ENCODE peak calls at places on chromosomes 4 and X, in eight cellular contexts. Z is pancreas, T is IMR-90, L is psoas muscle, Y is left lung, C is ovary, E is body of pancreas, R is right lobe of liver. S is an unnamed sample.

GRCh38 chr4:7005571-7005970 is 37.6 kb upstream of the TADA2B start:
- DNase-seq in T (no peak), C (no peak), E (no peak), L (no peak), Z (no peak), Y (no peak), R (no peak), S (no peak)

GRCh38 chr4:24164797-24165196 is 274.9 kb upstream of the PPARGC1A start:
- DNase-seq in T (no peak), Y (no peak), E (no peak), Z (no peak), C (no peak), L (no peak), R (no peak), S (no peak)

GRCh38 chr4:37573566-37573965 is 112.6 kb downstream of the RELL1 start:
- DNase-seq in C (no peak), E (no peak), R (no peak), L (no peak), T (no peak), Z (no peak), Y (no peak), S (no peak)

GRCh38 chrX:43868791-43869190 is 13.5 kb downstream of the MAOB start:
- DNase-seq in L (no peak), Y (no peak), E (no peak), Z (no peak), T (peak; percentile 0), R (no peak), C (no peak), S (no peak)

GRCh38 chr4:6019316-6020263 is 1.4 kb upstream of the C4orf50 start:
- DNase-seq in T (peak; percentile 44), R (no peak), Y (no peak), Z (no peak), L (no peak), C (no peak), E (peak; percentile 48), S (no peak)

GRCh38 chrX:132216806-132217202 is 2.4 kb downstream of the RAP2C start:
- DNase-seq in L (no peak), Y (no peak), Z (no peak), R (no peak), C (no peak), T (peak; percentile 43), E (no peak), S (no peak)

GRCh38 chrX:96002401-96002800 is 682.2 kb upstream of the DIAPH2 start:
- DNase-seq in T (peak; percentile 30), Z (no peak), C (no peak), Y (no peak), E (no peak), R (no peak), L (no peak), S (no peak)

GRCh38 chr4:174663254-174663653 is 141.0 kb upstream of the HPGD start:
- DNase-seq in Z (no peak), Y (no peak), E (no peak), T (peak; percentile 1), C (no peak), L (no peak), R (no peak), S (no peak)

GRCh38 chr4:2091990-2092652 is 33.0 kb downstream of the NAT8L start:
- DNase-seq in R (no peak), T (no peak), C (no peak), L (no peak), Y (no peak), E (no peak), Z (no peak), S (no peak)

GRCh38 chrX:65679071-65679540 is 11.7 kb downstream of the MSN start:
- DNase-seq in L (no peak), C (no peak), R (no peak), Z (no peak), T (peak; percentile 72), E (no peak), Y (no peak), S (no peak)
- H3K4me1 ChIP-seq in L (peaks cover 26% of the 10 kb centered on the region), C (peaks cover 2% of the 10 kb centered on the region), R (no peaks in the 10 kb centered on the region), Z (no peaks in the 10 kb centered on the region), T (peaks cover 12% of the 10 kb centered on the region), E (peaks cover 22% of the 10 kb centered on the region), Y (peaks cover 94% of the 10 kb centered on the region), S (no peaks in the 10 kb centered on the region)

GRCh38 chr4:143391895-143392294 is 55.2 kb downstream of the GAB1 start:
- DNase-seq in R (no peak), T (peak; percentile 89), Z (no peak), L (no peak), Y (no peak), E (no peak), C (no peak), S (no peak)

GRCh38 chr4:143391261-143391660 is 54.6 kb downstream of the GAB1 start:
- DNase-seq in C (no peak), R (no peak), Z (no peak), T (no peak), E (no peak), Y (no peak), L (no peak), S (no peak)

GRCh38 chr4:143390764-143391163 is 54.1 kb downstream of the GAB1 start:
- DNase-seq in C (no peak), T (no peak), Z (no peak), R (no peak), L (no peak), E (no peak), Y (no peak), S (no peak)

GRCh38 chr4:143395054-143395453 is 58.4 kb downstream of the GAB1 start:
- DNase-seq in Z (no peak), L (no peak), E (no peak), T (no peak), R (no peak), Y (no peak), C (no peak), S (no peak)

DNA sequence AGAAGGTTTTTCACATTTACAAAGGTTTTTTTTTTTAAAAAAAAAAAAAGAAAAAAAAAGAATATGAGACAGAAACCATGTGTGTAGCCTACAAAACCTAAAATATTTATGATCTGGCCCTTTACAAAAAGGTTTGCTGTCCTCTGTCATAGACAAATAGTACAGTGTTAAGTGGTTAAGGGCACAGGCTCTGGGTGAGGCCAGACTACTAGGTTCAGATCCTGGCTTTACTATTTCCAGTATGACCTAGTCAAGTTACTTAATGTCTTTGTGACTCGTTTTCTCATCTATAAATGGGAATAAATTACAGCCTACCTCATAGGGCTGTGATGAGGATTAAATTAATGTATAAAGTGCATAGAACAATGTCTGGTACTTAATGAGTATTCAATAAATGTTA is 56.5 kb downstream of the GAB1 start:
- DNase-seq in Y (no peak), R (no peak), L (no peak), E (no peak), T (no peak), Z (no peak), C (no peak), S (no peak)
- H3K4me1 ChIP-seq in Y (peaks cover 65% of the 10 kb centered on the region), R (no peaks in the 10 kb centered on the region), L (peaks cover 87% of the 10 kb centered on the region), E (peaks cover 26% of the 10 kb centered on the region), T (peaks cover 24% of the 10 kb centered on the region), Z (peaks cover 15% of the 10 kb centered on the region), C (peaks cover 14% of the 10 kb centered on the region), S (peaks cover 1% of the 10 kb centered on the region)

DNA sequence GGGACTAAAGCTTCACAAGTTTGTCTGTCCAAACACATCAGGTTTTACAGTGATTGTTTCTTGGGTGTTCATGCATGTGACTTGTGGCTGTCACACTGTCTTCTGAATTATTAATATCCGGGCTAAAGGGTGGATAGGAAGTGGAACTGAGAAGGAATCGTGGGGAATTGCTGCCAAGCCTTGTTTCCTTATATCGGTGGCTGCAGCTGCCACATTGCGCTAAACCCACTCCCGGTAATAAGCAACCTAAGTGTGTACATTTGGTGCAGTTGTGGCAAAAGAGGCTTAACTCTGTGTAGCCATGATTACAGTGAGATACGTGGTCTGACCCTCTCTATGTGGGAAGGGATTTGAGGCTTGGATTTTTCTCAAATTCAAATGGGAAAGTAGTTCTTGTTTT is 30.7 kb downstream of the SEPTIN11 start:
- DNase-seq in Y (no peak), R (no peak), T (no peak), E (no peak), C (no peak), Z (no peak), L (no peak), S (no peak)
- H3K4me1 ChIP-seq in Y (peaks cover 54% of the 10 kb centered on the region), R (no peaks in the 10 kb centered on the region), T (peaks cover 35% of the 10 kb centered on the region), E (peaks cover 38% of the 10 kb centered on the region), C (peaks cover 9% of the 10 kb centered on the region), Z (peaks cover 9% of the 10 kb centered on the region), L (peaks cover 29% of the 10 kb centered on the region), S (peaks cover 2% of the 10 kb centered on the region)

GRCh38 chr4:184439856-184440592 is 34.3 kb downstream of the IRF2 start:
- DNase-seq in C (peak; percentile 53), T (peak; percentile 90), R (no peak), L (no peak), Y (no peak), E (peak; percentile 46), Z (peak; percentile 37), S (no peak)

GRCh38 chr4:184441461-184442392 is 32.6 kb downstream of the IRF2 start:
- DNase-seq in L (no peak), R (no peak), E (no peak), Z (no peak), C (peak; percentile 45), Y (no peak), T (peak; percentile 57), S (no peak)

GRCh38 chr4:184439386-184439785 is 35.0 kb downstream of the IRF2 start:
- DNase-seq in R (no peak), E (no peak), Z (no peak), T (peak; percentile 43), C (no peak), Y (no peak), L (no peak), S (no peak)

GRCh38 chr4:184443318-184443717 is 31.0 kb downstream of the IRF2 start:
- DNase-seq in L (no peak), E (no peak), R (no peak), C (no peak), Y (no peak), Z (no peak), T (no peak), S (no peak)

GRCh38 chr4:184440593-184441358 is 33.6 kb downstream of the IRF2 start:
- DNase-seq in T (no peak), Y (no peak), C (no peak), R (no peak), Z (no peak), E (no peak), L (no peak), S (no peak)
- H3K4me1 ChIP-seq in T (peaks cover 24% of the 10 kb centered on the region), Y (peaks cover 89% of the 10 kb centered on the region), C (peaks cover 23% of the 10 kb centered on the region), R (no peaks in the 10 kb centered on the region), Z (peaks cover 6% of the 10 kb centered on the region), E (peaks cover 28% of the 10 kb centered on the region), L (peaks cover 90% of the 10 kb centered on the region), S (peaks cover 8% of the 10 kb centered on the region)

DNA sequence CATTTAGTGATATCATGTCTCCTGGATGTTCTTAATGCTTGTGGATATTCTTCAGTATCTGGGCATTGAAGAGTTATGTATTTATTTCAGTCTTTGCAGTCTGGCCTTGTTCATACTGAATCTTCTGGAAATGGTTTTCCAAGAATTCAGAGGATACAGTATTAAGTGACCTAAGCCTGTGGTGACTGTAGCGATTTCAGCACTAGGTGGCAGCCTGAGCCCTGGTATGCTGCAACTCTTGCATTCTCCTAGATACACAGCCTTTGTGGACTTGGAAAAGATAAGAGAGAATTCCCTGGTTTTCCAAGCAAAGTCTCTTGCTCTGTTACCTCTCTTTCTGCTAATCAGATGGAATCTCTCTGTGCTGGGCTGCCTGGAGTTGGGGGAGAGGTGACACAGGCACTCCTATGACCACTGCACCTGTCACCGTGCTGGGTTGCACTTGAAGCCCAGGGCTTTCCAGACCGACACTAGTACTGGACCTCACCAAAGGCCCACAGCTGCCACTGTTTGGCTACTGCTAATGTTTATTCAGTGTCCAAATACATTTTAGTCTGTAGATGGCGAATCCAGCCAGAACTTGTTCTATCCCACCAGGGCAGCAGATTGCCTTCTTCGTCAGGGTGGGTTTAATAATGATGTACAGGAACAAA is 19.3 kb upstream of the SPIN2A start:
- DNase-seq in E (peak; percentile 28), Y (no peak), T (peak; percentile 40), L (no peak), R (no peak), C (no peak), Z (no peak), S (no peak)
- H3K4me1 ChIP-seq in E (no peaks in the 10 kb centered on the region), Y (no peaks in the 10 kb centered on the region), T (no peaks in the 10 kb centered on the region), L (no peaks in the 10 kb centered on the region), R (no peaks in the 10 kb centered on the region), C (no peaks in the 10 kb centered on the region), Z (no peaks in the 10 kb centered on the region), S (no peaks in the 10 kb centered on the region)

GRCh38 chr4:173212379-173212778 is 43.8 kb downstream of the GALNT7 start:
- DNase-seq in T (peak; percentile 13), C (no peak), R (no peak), Z (no peak), Y (no peak), E (no peak), L (no peak), S (no peak)
- H3K4me1 ChIP-seq in T (no peaks in the 10 kb centered on the region), C (no peaks in the 10 kb centered on the region), R (no peaks in the 10 kb centered on the region), Z (peaks cover 14% of the 10 kb centered on the region), Y (no peaks in the 10 kb centered on the region), E (peaks cover 36% of the 10 kb centered on the region), L (no peaks in the 10 kb centered on the region), S (peaks cover 2% of the 10 kb centered on the region)

S was measured in iPS DF 6.9.